ENCODE peak calls at places on chromosomes 2 and 18, in eight cellular contexts. L, A, T, X, S, H, Z and K are unnamed samples.

GRCh38 chr2:46845542-46846453 is 69.8 kb downstream of the MCFD2 start:
- DNase-seq in L (no peak), A (peak; percentile 87), T (no peak), X (no peak), S (no peak), H (peak; percentile 82), Z (no peak), K (no peak)

GRCh38 chr2:46142546-46143329 is 154.5 kb upstream of the EPAS1 start:
- DNase-seq in L (no peak), A (no peak), T (no peak), X (no peak), S (no peak), H (no peak), Z (no peak), K (no peak)

GRCh38 chr2:57882895-57883515 is 163.6 kb upstream of the VRK2 start:
- DNase-seq in L (no peak), A (peak; percentile 19), T (no peak), X (peak; percentile 33), S (no peak), H (no peak), Z (no peak), K (no peak)

GRCh38 chr2:122063716-122064115 is 308.3 kb downstream of the TSN start:
- DNase-seq in L (no peak), A (no peak), T (no peak), X (no peak), S (no peak), H (no peak), Z (no peak), K (no peak)

GRCh38 chr2:17879137-17879912 is 858 bp downstream of the KCNS3 start:
- DNase-seq in L (peak; percentile 54), A (peak; percentile 38), T (peak; percentile 53), X (peak; percentile 82), S (no peak), H (peak; percentile 45), Z (peak; percentile 87), K (no peak)

GRCh38 chr2:188845692-188846091 is 128.5 kb upstream of the COL3A1 start:
- DNase-seq in L (no peak), A (peak; percentile 11), T (no peak), X (no peak), S (no peak), H (no peak), Z (no peak), K (no peak)

GRCh38 chr2:16650287-16651249 is 15.1 kb downstream of the CYRIA start:
- DNase-seq in L (no peak), A (peak; percentile 75), T (no peak), X (no peak), S (no peak), H (no peak), Z (no peak), K (no peak)

GRCh38 chr2:179701524-179702110 is 159.8 kb downstream of the ZNF385B start:
- DNase-seq in L (no peak), A (no peak), T (no peak), X (no peak), S (no peak), H (no peak), Z (no peak), K (no peak)

GRCh38 chr2:107595749-107596148 is 230.9 kb upstream of the RGPD4 start:
- DNase-seq in L (no peak), A (peak; percentile 26), T (no peak), X (no peak), S (peak; percentile 45), H (no peak), Z (no peak), K (no peak)

GRCh38 chr2:199100326-199101110 is 357.2 kb downstream of the SATB2 start:
- DNase-seq in L (no peak), A (no peak), T (no peak), X (no peak), S (no peak), H (no peak), Z (no peak), K (no peak)

GRCh38 chr2:196970089-196970488 is 43.6 kb upstream of the PGAP1 start:
- DNase-seq in L (no peak), A (no peak), T (no peak), X (no peak), S (no peak), H (no peak), Z (no peak), K (no peak)

GRCh38 chr2:161426788-161427412 is 10.8 kb downstream of the TBR1 start:
- DNase-seq in L (peak; percentile 41), A (peak; percentile 55), T (no peak), X (no peak), S (no peak), H (no peak), Z (peak; percentile 28), K (no peak)

GRCh38 chr2:203533696-203534471 is 1.2 kb downstream of the RAPH1 start:
- DNase-seq in L (no peak), A (peak; percentile 77), T (no peak), X (peak; percentile 15), S (peak; percentile 26), H (no peak), Z (no peak), K (no peak)

GRCh38 chr2:237258146-237258545 is 155.8 kb downstream of the COL6A3 start:
- DNase-seq in L (no peak), A (peak; percentile 51), T (no peak), X (no peak), S (no peak), H (no peak), Z (peak; percentile 41), K (no peak)

GRCh38 chr18:44818148-44818547 is 137.5 kb downstream of the SETBP1 start:
- DNase-seq in L (no peak), A (no peak), T (no peak), X (no peak), S (no peak), H (no peak), Z (no peak), K (no peak)

DNA sequence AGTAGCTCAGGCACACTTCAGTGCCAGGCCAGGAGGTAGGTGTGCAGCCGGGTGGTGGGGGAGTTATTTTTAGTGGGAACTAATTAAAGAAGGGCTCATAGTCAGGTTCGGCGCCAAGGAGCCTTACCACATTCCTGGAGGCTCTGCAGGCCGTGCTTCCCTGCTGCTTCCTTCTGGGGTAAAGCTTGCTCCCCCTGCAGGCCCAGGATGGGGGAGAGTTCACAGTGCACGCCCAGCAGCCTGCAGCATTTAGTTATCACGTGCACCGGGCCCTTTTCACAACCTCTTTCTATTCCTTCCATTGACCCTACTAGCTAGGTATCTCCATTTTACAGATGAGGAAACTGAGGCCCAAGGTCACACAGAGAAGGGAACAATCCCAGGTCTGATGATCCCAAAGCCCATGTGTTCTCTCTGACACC is 2.5 kb downstream of the KCNF1 start:
- DNase-seq in L (no peak), A (no peak), T (no peak), X (peak; percentile 62), S (no peak), H (no peak), Z (peak; percentile 73), K (no peak)
- TF ChIP-seq CTCF in L (no peak), A (peak; percentile 29), T (peak; percentile 35), X (peak; percentile 29), S (peak; percentile 31), H (no peak), Z (peak; percentile 21), K (no peak)

GRCh38 chr2:159086874-159087273 is 118.4 kb downstream of the TANC1 start:
- DNase-seq in L (no peak), A (no peak), T (no peak), X (no peak), S (no peak), H (no peak), Z (no peak), K (no peak)

GRCh38 chr2:159090514-159091201 is 122.2 kb downstream of the TANC1 start:
- DNase-seq in L (no peak), A (peak; percentile 54), T (no peak), X (peak; percentile 13), S (no peak), H (no peak), Z (no peak), K (no peak)

GRCh38 chr2:159091381-159091780 is 122.9 kb downstream of the TANC1 start:
- DNase-seq in L (no peak), A (peak; percentile 83), T (no peak), X (no peak), S (no peak), H (no peak), Z (no peak), K (no peak)

GRCh38 chr2:159089543-159089942 is 121.1 kb downstream of the TANC1 start:
- DNase-seq in L (no peak), A (no peak), T (no peak), X (no peak), S (no peak), H (no peak), Z (no peak), K (no peak)

GRCh38 chr2:159088906-159089305 is 120.5 kb downstream of the TANC1 start:
- DNase-seq in L (no peak), A (no peak), T (no peak), X (no peak), S (no peak), H (no peak), Z (peak; percentile 38), K (no peak)
- TF ChIP-seq CTCF in L (no peak), A (no peak), T (peak; percentile 24), X (no peak), S (peak; percentile 16), H (no peak), Z (no peak), K (no peak)

DNA sequence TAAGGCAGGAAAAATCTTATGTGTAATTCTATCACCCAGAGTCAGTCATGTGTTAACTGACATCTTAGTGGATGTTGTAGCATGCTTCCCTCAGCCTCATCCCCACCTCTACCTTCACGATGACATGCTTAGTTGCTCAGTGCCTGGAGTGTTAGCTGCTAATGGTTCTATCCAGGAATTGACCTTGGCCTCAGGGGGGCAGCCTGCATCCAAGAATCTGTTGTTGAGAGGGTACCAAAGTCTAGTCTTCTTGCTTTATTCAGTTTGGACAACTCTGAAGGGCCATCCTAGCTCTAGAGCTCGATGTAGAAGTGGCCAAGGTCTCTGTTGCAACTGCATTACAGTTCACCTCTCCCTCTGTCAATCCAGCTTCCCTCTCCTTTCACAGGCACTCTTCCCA is 61.2 kb downstream of the ACYP2 start:
- DNase-seq in L (no peak), A (peak; percentile 74), T (no peak), X (no peak), S (peak; percentile 21), H (peak; percentile 20), Z (peak; percentile 64), K (no peak)
- TF ChIP-seq CTCF in L (no peak), A (peak; percentile 62), T (peak; percentile 42), X (peak; percentile 41), S (peak; percentile 64), H (peak; percentile 15), Z (no peak), K (no peak)

DNA sequence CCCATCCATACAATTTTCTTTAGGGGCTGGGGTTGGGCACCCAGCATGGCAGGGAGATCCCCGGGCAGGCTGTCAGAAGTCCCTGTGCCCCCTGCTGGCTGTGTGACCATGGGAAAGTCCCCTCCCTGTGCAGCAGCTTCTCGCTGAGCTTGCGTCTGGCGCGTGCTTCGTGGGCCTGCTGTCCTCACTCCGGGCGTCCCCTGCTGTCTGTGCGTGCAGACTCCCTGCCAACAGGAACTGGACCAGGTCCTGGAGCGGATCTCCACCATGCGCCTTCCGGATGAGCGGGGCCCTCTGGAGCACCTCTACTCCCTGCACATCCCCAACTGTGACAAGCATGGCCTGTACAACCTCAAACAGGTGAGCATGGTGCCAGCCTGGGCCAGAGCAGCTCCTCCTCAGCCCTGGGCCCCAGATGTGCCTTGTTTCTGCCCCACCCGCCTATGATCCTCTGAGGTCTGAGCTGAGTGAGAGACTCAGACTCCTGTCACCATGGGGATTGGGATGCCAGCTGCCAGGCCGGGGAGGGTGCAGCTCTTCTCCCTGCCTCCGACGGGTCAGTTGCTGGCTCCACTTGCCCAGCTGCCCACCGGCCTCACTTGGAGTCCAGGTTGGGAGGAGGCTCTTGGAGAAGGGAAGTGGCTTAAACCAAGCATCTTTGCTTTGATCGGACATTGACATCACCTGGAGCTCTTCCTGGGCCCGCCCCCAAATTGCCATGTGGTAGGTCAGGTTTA is 28.6 kb downstream of the IGFBP2 start:
- DNase-seq in L (no peak), A (no peak), T (no peak), X (no peak), S (no peak), H (no peak), Z (no peak), K (no peak)
- TF ChIP-seq CTCF in L (no peak), A (no peak), T (no peak), X (no peak), S (no peak), H (no peak), Z (no peak), K (no peak)